ENCODE peak calls at places on chromosome 15, in ten cellular contexts. One of them, this sample, is unnamed.

GRCh38 chr15:22958487-22959280 is 21.5 kb downstream of the CYFIP1 start:
- DNase-seq in cardiac fibroblast: no peak
- DNase-seq in caudate nucleus: no peak
- DNase-seq in Calu3: no peak
- DNase-seq in foreskin melanocyte: no peak
- DNase-seq in HCEC 1CT: no peak
- DNase-seq in 8988T: no peak
- DNase-seq in activated CD4-positive, alpha-beta T cell treated with anti-CD3 and anti-CD28 coated beads, Interleukin-2, amount 50 U/mL, for 1 hour: no peak
- DNase-seq in GM12864: no peak
- DNase-seq in iris pigment epithelial cell: no peak
- DNase-seq in this sample: no peak

GRCh38 chr15:56490461-56490860 is 25.5 kb upstream of the MNS1 start:
- DNase-seq in cardiac fibroblast: no peak
- DNase-seq in caudate nucleus: no peak
- DNase-seq in Calu3: peak
- DNase-seq in foreskin melanocyte: no peak
- DNase-seq in HCEC 1CT: no peak
- DNase-seq in 8988T: no peak
- DNase-seq in activated CD4-positive, alpha-beta T cell treated with anti-CD3 and anti-CD28 coated beads, Interleukin-2, amount 50 U/mL, for 1 hour: no peak
- DNase-seq in GM12864: no peak
- DNase-seq in iris pigment epithelial cell: no peak
- DNase-seq in this sample: no peak

GRCh38 chr15:90106522-90107117 is 4.4 kb upstream of the IDH2 start:
- DNase-seq in cardiac fibroblast: peak
- DNase-seq in caudate nucleus: no peak
- DNase-seq in Calu3: peak
- DNase-seq in foreskin melanocyte: peak
- DNase-seq in HCEC 1CT: peak
- DNase-seq in 8988T: peak
- DNase-seq in activated CD4-positive, alpha-beta T cell treated with anti-CD3 and anti-CD28 coated beads, Interleukin-2, amount 50 U/mL, for 1 hour: no peak
- DNase-seq in GM12864: no peak
- DNase-seq in iris pigment epithelial cell: peak
- DNase-seq in this sample: no peak

GRCh38 chr15:67501177-67501835 is 19.6 kb upstream of the C15orf61 start:
- DNase-seq in cardiac fibroblast: peak
- DNase-seq in caudate nucleus: no peak
- DNase-seq in Calu3: no peak
- DNase-seq in foreskin melanocyte: no peak
- DNase-seq in HCEC 1CT: peak
- DNase-seq in 8988T: no peak
- DNase-seq in activated CD4-positive, alpha-beta T cell treated with anti-CD3 and anti-CD28 coated beads, Interleukin-2, amount 50 U/mL, for 1 hour: no peak
- DNase-seq in GM12864: no peak
- DNase-seq in iris pigment epithelial cell: peak
- DNase-seq in this sample: no peak

GRCh38 chr15:78993257-78993930 is 48.5 kb upstream of the CTSH start:
- DNase-seq in cardiac fibroblast: no peak
- DNase-seq in caudate nucleus: no peak
- DNase-seq in Calu3: no peak
- DNase-seq in foreskin melanocyte: no peak
- DNase-seq in HCEC 1CT: no peak
- DNase-seq in 8988T: no peak
- DNase-seq in activated CD4-positive, alpha-beta T cell treated with anti-CD3 and anti-CD28 coated beads, Interleukin-2, amount 50 U/mL, for 1 hour: no peak
- DNase-seq in GM12864: no peak
- DNase-seq in iris pigment epithelial cell: no peak
- DNase-seq in this sample: no peak

GRCh38 chr15:42123546-42123945 is 29.2 kb upstream of the PLA2G4D start:
- DNase-seq in cardiac fibroblast: no peak
- DNase-seq in caudate nucleus: no peak
- DNase-seq in Calu3: no peak
- DNase-seq in foreskin melanocyte: no peak
- DNase-seq in HCEC 1CT: no peak
- DNase-seq in 8988T: no peak
- DNase-seq in activated CD4-positive, alpha-beta T cell treated with anti-CD3 and anti-CD28 coated beads, Interleukin-2, amount 50 U/mL, for 1 hour: no peak
- DNase-seq in GM12864: no peak
- DNase-seq in iris pigment epithelial cell: no peak
- DNase-seq in this sample: no peak

GRCh38 chr15:67227431-67227830 is 27.0 kb downstream of the AAGAB start:
- DNase-seq in cardiac fibroblast: no peak
- DNase-seq in caudate nucleus: no peak
- DNase-seq in Calu3: no peak
- DNase-seq in foreskin melanocyte: no peak
- DNase-seq in HCEC 1CT: no peak
- DNase-seq in 8988T: no peak
- DNase-seq in activated CD4-positive, alpha-beta T cell treated with anti-CD3 and anti-CD28 coated beads, Interleukin-2, amount 50 U/mL, for 1 hour: no peak
- DNase-seq in GM12864: no peak
- DNase-seq in iris pigment epithelial cell: no peak
- DNase-seq in this sample: no peak

GRCh38 chr15:81516012-81516411 is 142.0 kb upstream of the TMC3 start:
- DNase-seq in cardiac fibroblast: no peak
- DNase-seq in caudate nucleus: no peak
- DNase-seq in Calu3: no peak
- DNase-seq in foreskin melanocyte: no peak
- DNase-seq in HCEC 1CT: peak
- DNase-seq in 8988T: no peak
- DNase-seq in activated CD4-positive, alpha-beta T cell treated with anti-CD3 and anti-CD28 coated beads, Interleukin-2, amount 50 U/mL, for 1 hour: no peak
- DNase-seq in GM12864: no peak
- DNase-seq in iris pigment epithelial cell: no peak
- DNase-seq in this sample: no peak

GRCh38 chr15:40320931-40321371 is 2.5 kb upstream of the INAFM2 start:
- DNase-seq in cardiac fibroblast: peak
- DNase-seq in caudate nucleus: no peak
- DNase-seq in Calu3: peak
- DNase-seq in foreskin melanocyte: no peak
- DNase-seq in HCEC 1CT: peak
- DNase-seq in 8988T: no peak
- DNase-seq in activated CD4-positive, alpha-beta T cell treated with anti-CD3 and anti-CD28 coated beads, Interleukin-2, amount 50 U/mL, for 1 hour: peak
- DNase-seq in GM12864: no peak
- DNase-seq in iris pigment epithelial cell: peak
- DNase-seq in this sample: peak

GRCh38 chr15:60130398-60130797 is 126.3 kb downstream of the FOXB1 start:
- DNase-seq in cardiac fibroblast: no peak
- DNase-seq in caudate nucleus: no peak
- DNase-seq in Calu3: no peak
- DNase-seq in foreskin melanocyte: no peak
- DNase-seq in HCEC 1CT: no peak
- DNase-seq in 8988T: no peak
- DNase-seq in activated CD4-positive, alpha-beta T cell treated with anti-CD3 and anti-CD28 coated beads, Interleukin-2, amount 50 U/mL, for 1 hour: no peak
- DNase-seq in GM12864: no peak
- DNase-seq in iris pigment epithelial cell: no peak
- DNase-seq in this sample: no peak

GRCh38 chr15:84023636-84024035 is 211.9 kb upstream of the GOLGA6L4 start:
- DNase-seq in cardiac fibroblast: peak
- DNase-seq in caudate nucleus: no peak
- DNase-seq in Calu3: peak
- DNase-seq in foreskin melanocyte: no peak
- DNase-seq in HCEC 1CT: peak
- DNase-seq in 8988T: peak
- DNase-seq in activated CD4-positive, alpha-beta T cell treated with anti-CD3 and anti-CD28 coated beads, Interleukin-2, amount 50 U/mL, for 1 hour: no peak
- DNase-seq in GM12864: peak
- DNase-seq in iris pigment epithelial cell: peak
- DNase-seq in this sample: peak

GRCh38 chr15:39792025-39792893 is 9.6 kb upstream of the FSIP1 start:
- DNase-seq in cardiac fibroblast: no peak
- DNase-seq in caudate nucleus: no peak
- DNase-seq in Calu3: no peak
- DNase-seq in foreskin melanocyte: no peak
- DNase-seq in HCEC 1CT: no peak
- DNase-seq in 8988T: no peak
- DNase-seq in activated CD4-positive, alpha-beta T cell treated with anti-CD3 and anti-CD28 coated beads, Interleukin-2, amount 50 U/mL, for 1 hour: no peak
- DNase-seq in GM12864: no peak
- DNase-seq in iris pigment epithelial cell: no peak
- DNase-seq in this sample: no peak

GRCh38 chr15:28994142-28994829 is 108.5 kb downstream of the APBA2 start:
- DNase-seq in cardiac fibroblast: no peak
- DNase-seq in caudate nucleus: no peak
- DNase-seq in Calu3: no peak
- DNase-seq in foreskin melanocyte: no peak
- DNase-seq in HCEC 1CT: no peak
- DNase-seq in 8988T: no peak
- DNase-seq in activated CD4-positive, alpha-beta T cell treated with anti-CD3 and anti-CD28 coated beads, Interleukin-2, amount 50 U/mL, for 1 hour: no peak
- DNase-seq in GM12864: no peak
- DNase-seq in iris pigment epithelial cell: no peak
- DNase-seq in this sample: no peak

GRCh38 chr15:79673416-79674123 is 223.2 kb downstream of the MTHFS start:
- DNase-seq in cardiac fibroblast: peak
- DNase-seq in caudate nucleus: no peak
- DNase-seq in Calu3: no peak
- DNase-seq in foreskin melanocyte: no peak
- DNase-seq in HCEC 1CT: peak
- DNase-seq in 8988T: peak
- DNase-seq in activated CD4-positive, alpha-beta T cell treated with anti-CD3 and anti-CD28 coated beads, Interleukin-2, amount 50 U/mL, for 1 hour: no peak
- DNase-seq in GM12864: peak
- DNase-seq in iris pigment epithelial cell: peak
- DNase-seq in this sample: no peak

GRCh38 chr15:65952425-65953053 is 83.2 kb downstream of the RAB11A start:
- DNase-seq in cardiac fibroblast: peak
- DNase-seq in caudate nucleus: no peak
- DNase-seq in Calu3: peak
- DNase-seq in foreskin melanocyte: peak
- DNase-seq in HCEC 1CT: peak
- DNase-seq in 8988T: no peak
- DNase-seq in activated CD4-positive, alpha-beta T cell treated with anti-CD3 and anti-CD28 coated beads, Interleukin-2, amount 50 U/mL, for 1 hour: no peak
- DNase-seq in GM12864: no peak
- DNase-seq in iris pigment epithelial cell: peak
- DNase-seq in this sample: peak

GRCh38 chr15:66124626-66125025 is 128.9 kb downstream of the MEGF11 start:
- DNase-seq in cardiac fibroblast: no peak
- DNase-seq in caudate nucleus: no peak
- DNase-seq in Calu3: no peak
- DNase-seq in foreskin melanocyte: no peak
- DNase-seq in HCEC 1CT: no peak
- DNase-seq in 8988T: no peak
- DNase-seq in activated CD4-positive, alpha-beta T cell treated with anti-CD3 and anti-CD28 coated beads, Interleukin-2, amount 50 U/mL, for 1 hour: no peak
- DNase-seq in GM12864: no peak
- DNase-seq in iris pigment epithelial cell: no peak
- DNase-seq in this sample: no peak

GRCh38 chr15:40793216-40793989 is 13.5 kb upstream of the ZFYVE19 start:
- DNase-seq in cardiac fibroblast: peak
- DNase-seq in caudate nucleus: no peak
- DNase-seq in Calu3: peak
- DNase-seq in foreskin melanocyte: no peak
- DNase-seq in HCEC 1CT: peak
- DNase-seq in 8988T: no peak
- DNase-seq in activated CD4-positive, alpha-beta T cell treated with anti-CD3 and anti-CD28 coated beads, Interleukin-2, amount 50 U/mL, for 1 hour: no peak
- DNase-seq in GM12864: no peak
- DNase-seq in iris pigment epithelial cell: peak
- DNase-seq in this sample: peak

This sample was measured in testis.